ENCODE peak calls at places on chromosomes 12 and 14, in six cellular contexts. M is fibroblast of gingiva, C is NCI-H2081, X is neural progenitor cell, P is GM04504, R is testis. U is an unnamed sample.

GRCh38 chr12:122614839-122615238 is 87.8 kb downstream of the KNTC1 start:
- DNase-seq in M (peak; percentile 40), R (no peak), P (no peak), C (no peak), X (no peak), U (no peak)

GRCh38 chr14:59772252-59772651 is 98.3 kb downstream of the RTN1 start:
- DNase-seq in R (no peak), C (no peak), X (no peak), M (no peak), P (no peak), U (no peak)

GRCh38 chr12:76192416-76192815 is 107.9 kb upstream of the NAP1L1 start:
- DNase-seq in C (no peak), M (no peak), P (no peak), R (no peak), X (no peak), U (no peak)

GRCh38 chr12:17976202-17976601 is 113.8 kb downstream of the RERGL start:
- DNase-seq in R (no peak), P (no peak), X (peak; percentile 70), M (no peak), C (no peak), U (no peak)

GRCh38 chr12:11581179-11581755 is 68.2 kb upstream of the ETV6 start:
- DNase-seq in X (peak; percentile 86), R (peak; percentile 86), P (peak; percentile 29), C (peak; percentile 71), M (peak; percentile 47), U (peak; percentile 68)

GRCh38 chr14:90332271-90332584 is 487 bp upstream of the NRDE2 start:
- DNase-seq in P (no peak), M (no peak), C (no peak), X (no peak), R (no peak), U (no peak)

GRCh38 chr12:1828863-1829262 is 8.5 kb downstream of the LRTM2 start:
- DNase-seq in M (no peak), R (no peak), X (no peak), C (no peak), P (no peak), U (no peak)

GRCh38 chr14:29035129-29035528 is 268.5 kb downstream of the FOXG1 start:
- DNase-seq in M (peak; percentile 46), R (no peak), X (no peak), P (no peak), C (no peak), U (no peak)

GRCh38 chr12:131816495-131816894 is 11.7 kb upstream of the MMP17 start:
- DNase-seq in M (no peak), R (no peak), X (no peak), C (no peak), P (no peak), U (no peak)

GRCh38 chr14:68476212-68476964 is 316.5 kb downstream of the ZFP36L1 start:
- DNase-seq in X (peak; percentile 59), M (peak; percentile 93), C (no peak), P (peak; percentile 97), R (no peak), U (peak; percentile 40)

GRCh38 chr14:72880820-72881219 is 13.1 kb downstream of the DPF3 start:
- DNase-seq in R (no peak), M (no peak), P (no peak), C (no peak), X (no peak), U (no peak)

GRCh38 chr12:27972721-27973120 is at the start of gene PTHLH:
- DNase-seq in P (no peak), C (no peak), M (no peak), R (no peak), X (no peak), U (no peak)

GRCh38 chr12:76123301-76124212 is 39.1 kb upstream of the NAP1L1 start:
- DNase-seq in R (no peak), M (peak; percentile 15), P (no peak), X (peak; percentile 11), C (no peak), U (no peak)

GRCh38 chr12:27343255-27344000 is 10.8 kb downstream of the BMAL2 start:
- DNase-seq in X (no peak), P (peak; percentile 49), M (peak; percentile 76), C (no peak), R (no peak), U (no peak)

GRCh38 chr14:49770212-49770817 is 2.4 kb downstream of the KLHDC2 start:
- DNase-seq in X (no peak), R (no peak), P (no peak), M (peak; percentile 58), C (no peak), U (no peak)

GRCh38 chr12:84912191-84913142 is at the start of gene SLC6A15:
- DNase-seq in C (peak; percentile 92), X (peak; percentile 90), R (peak; percentile 85), M (peak; percentile 96), P (no peak), U (peak; percentile 62)

GRCh38 chr12:132275110-132275531 is 54.3 kb downstream of the GALNT9 start:
- DNase-seq in R (no peak), X (peak; percentile 80), M (peak; percentile 8), C (no peak), P (peak; percentile 15), U (no peak)

GRCh38 chr12:117042171-117042809 is 56.9 kb downstream of the TESC start:
- DNase-seq in R (peak; percentile 40), C (no peak), P (no peak), X (no peak), M (no peak), U (no peak)

GRCh38 chr12:113087193-113087592 is 30.7 kb downstream of the DTX1 start:
- DNase-seq in P (no peak), C (no peak), X (no peak), R (no peak), M (no peak), U (no peak)

GRCh38 chr14:105529506-105530445 is 3.4 kb downstream of the TMEM121 start:
- DNase-seq in P (no peak), M (no peak), R (no peak), X (no peak), C (no peak), U (no peak)

GRCh38 chr12:58922849-58923248 is 2.5 kb upstream of the LRIG3 start:
- DNase-seq in P (no peak), M (peak; percentile 83), R (no peak), X (no peak), C (no peak), U (no peak)